ENCODE peak calls at places on chromosomes 13 and 19, in five cellular contexts. F is frontal cortex; R is activated naive CD4-positive, alpha-beta T cell treated with Interleukin-2 at 50 U/mL for 16 hours; I is stimulated activated CD4-positive, alpha-beta T cell treated with anti-CD3 and anti-CD28 coated beads, Interleukin-1b, Interleukin-23, amount 100 ng/mL, for 24 hours; J is prostate gland. W is an unnamed sample.

GRCh38 chr13:66048888-66049287 is 1181.2 kb downstream of the PCDH9 start:
- DNase-seq in F (no peak), R (no peak), I (no peak), J (no peak), W (no peak)

GRCh38 chr13:27704681-27705080 is 83.0 kb downstream of the POLR1D start:
- DNase-seq in F (no peak), R (no peak), I (no peak), J (no peak), W (no peak)

GRCh38 chr13:99321709-99322108 is 14.5 kb upstream of the GPR183 start:
- DNase-seq in F (no peak), R (no peak), I (no peak), J (no peak), W (no peak)

GRCh38 chr13:28451482-28452217 is 43.3 kb downstream of the FLT1 start:
- DNase-seq in F (no peak), R (no peak), I (no peak), J (no peak), W (no peak)

GRCh38 chr13:98055623-98056022 is 87.3 kb upstream of the FARP1 start:
- DNase-seq in F (no peak), R (no peak), I (no peak), J (no peak), W (no peak)

GRCh38 chr13:35163674-35164073 is 221.6 kb downstream of the NBEA start:
- DNase-seq in F (no peak), R (no peak), I (no peak), J (no peak), W (no peak)

GRCh38 chr13:49664606-49665005 is 26.7 kb downstream of the EBPL start:
- DNase-seq in F (no peak), R (no peak), I (no peak), J (no peak), W (no peak)

GRCh38 chr19:18074192-18074591 is 12.5 kb downstream of the IL12RB1 start:
- DNase-seq in F (no peak), R (no peak), I (no peak), J (no peak), W (no peak)

GRCh38 chr19:47778954-47779351 is 450 bp downstream of the SELENOW start:
- DNase-seq in F (peak), R (peak), I (no peak), J (peak), W (no peak)

GRCh38 chr13:74024314-74024713 is 109.9 kb downstream of the KLF12 start:
- DNase-seq in F (no peak), R (no peak), I (no peak), J (no peak), W (peak)

GRCh38 chr19:42280761-42281174 is 11.7 kb downstream of the CIC start:
- DNase-seq in F (peak), R (peak), I (no peak), J (no peak), W (no peak)

GRCh38 chr13:111903143-111903542 is 163.8 kb upstream of the SOX1 start:
- DNase-seq in F (no peak), R (no peak), I (no peak), J (no peak), W (no peak)

GRCh38 chr13:34371645-34372044 is 553.7 kb downstream of the RFC3 start:
- DNase-seq in F (no peak), R (no peak), I (no peak), J (no peak), W (peak)

GRCh38 chr13:48562296-48563066 is 29.6 kb upstream of the RCBTB2 start:
- DNase-seq in F (no peak), R (peak), I (peak), J (no peak), W (no peak)

GRCh38 chr13:72850959-72851677 is 69.2 kb downstream of the PIBF1 start:
- DNase-seq in F (no peak), R (no peak), I (no peak), J (no peak), W (no peak)

GRCh38 chr19:1106841-1107654 is 3.3 kb downstream of the GPX4 start:
- DNase-seq in F (no peak), R (no peak), I (no peak), J (no peak), W (no peak)

GRCh38 chr19:10713317-10713716 is 4.6 kb upstream of the DNM2 start:
- DNase-seq in F (no peak), R (no peak), I (no peak), J (no peak), W (no peak)

GRCh38 chr19:16327911-16328823 is 3.5 kb downstream of the KLF2 start:
- DNase-seq in F (no peak), R (peak), I (no peak), J (peak), W (no peak)

GRCh38 chr13:94169783-94170513 is 309.5 kb downstream of the DCT start:
- DNase-seq in F (no peak), R (no peak), I (no peak), J (peak), W (no peak)

GRCh38 chr19:55258476-55258827 is 365 bp downstream of the PPP6R1 start:
- DNase-seq in F (peak), R (peak), I (peak), J (no peak), W (no peak)

GRCh38 chr13:73401769-73402168 is 343.0 kb downstream of the KLF5 start:
- DNase-seq in F (no peak), R (no peak), I (no peak), J (no peak), W (no peak)

GRCh38 chr19:11251217-11251616 is 11.1 kb downstream of the DOCK6 start:
- DNase-seq in F (no peak), R (no peak), I (no peak), J (no peak), W (no peak)

GRCh38 chr19:48321372-48321621 is 4.1 kb upstream of the EMP3 start:
- DNase-seq in F (peak), R (peak), I (peak), J (peak), W (peak)

W was measured in brain microvascular endothelial cell.